ENCODE peak calls at places on chromosomes 4 and X, in eight cellular contexts. E is NCI-H510A; J is amniotic stem cell; L is islet precursor cell; D is left ventricle myocardium inferior; B is KBM-7; O is fibroblast of lung; F is CD4-positive, CD25-positive, alpha-beta regulatory T cell. Q is an unnamed sample.

GRCh38 chr4:68416591-68416990 is 30.7 kb upstream of the TMPRSS11E start:
- DNase-seq in E (no peak), J (no peak), L (no peak), D (no peak), B (no peak), O (peak; percentile 1), F (no peak), Q (no peak)

GRCh38 chr4:119307606-119308005 is 14.3 kb downstream of the FABP2 start:
- DNase-seq in E (no peak), J (no peak), L (no peak), D (no peak), B (no peak), O (no peak), F (no peak), Q (no peak)

GRCh38 chrX:47234583-47234982 is 1.8 kb downstream of the USP11 start:
- DNase-seq in E (no peak), J (no peak), L (no peak), D (no peak), B (no peak), O (no peak), F (no peak), Q (no peak)

GRCh38 chr4:61851126-61851525 is 651.0 kb downstream of the ADGRL3 start:
- DNase-seq in E (no peak), J (no peak), L (no peak), D (no peak), B (no peak), O (no peak), F (no peak), Q (no peak)

GRCh38 chr4:29717658-29718057 is 1002.5 kb upstream of the PCDH7 start:
- DNase-seq in E (no peak), J (no peak), L (no peak), D (no peak), B (no peak), O (no peak), F (no peak), Q (no peak)

GRCh38 chrX:125998432-125998831 is 167.7 kb downstream of the DCAF12L2 start:
- DNase-seq in E (no peak), J (no peak), L (no peak), D (no peak), B (peak; percentile 18), O (no peak), F (no peak), Q (no peak)

GRCh38 chrX:22748093-22748999 is 251.4 kb upstream of the DDX53 start:
- DNase-seq in E (no peak), J (peak; percentile 6), L (peak; percentile 62), D (no peak), B (peak; percentile 47), O (peak; percentile 19), F (peak; percentile 1), Q (no peak)

GRCh38 chrX:134717698-134718328 is 59.5 kb upstream of the PLAC1 start:
- DNase-seq in E (no peak), J (no peak), L (no peak), D (no peak), B (no peak), O (peak; percentile 56), F (no peak), Q (no peak)

GRCh38 chr4:113101669-113102068 is 52.2 kb downstream of the ANK2 start:
- DNase-seq in E (no peak), J (no peak), L (peak; percentile 67), D (no peak), B (no peak), O (peak; percentile 54), F (no peak), Q (peak; percentile 52)

Q was measured in HS-27A.